ENCODE peak calls at places on chromosomes 13 and 19, in four cellular contexts. V is fibroblast of lung, J is esophagus squamous epithelium, Y is foreskin fibroblast. W is an unnamed sample.

GRCh38 chr19:34503546-34504272 is 22.2 kb downstream of the WTIP start:
- DNase-seq in V (no peak), J (no peak), Y (no peak), W (no peak)

GRCh38 chr13:35954207-35954560 is 177.0 kb downstream of the DCLK1 start:
- DNase-seq in V (no peak), J (no peak), Y (no peak), W (no peak)

GRCh38 chr19:49436381-49437017 is 4.8 kb downstream of the SLC17A7 start:
- DNase-seq in V (no peak), J (no peak), Y (no peak), W (no peak)

GRCh38 chr19:55652311-55653078 is 2.3 kb upstream of the U2AF2 start:
- DNase-seq in V (no peak), J (no peak), Y (no peak), W (no peak)

GRCh38 chr19:38376576-38376975 is 2.2 kb downstream of the PSMD8 start:
- DNase-seq in V (no peak), J (no peak), Y (no peak), W (no peak)

GRCh38 chr13:102904408-102904862 is 58.6 kb downstream of the ERCC5 start:
- DNase-seq in V (no peak), J (no peak), Y (no peak), W (no peak)

GRCh38 chr13:59038824-59039223 is 1124.9 kb downstream of the DIAPH3 start:
- DNase-seq in V (peak; percentile 74), J (no peak), Y (no peak), W (peak; percentile 13)

GRCh38 chr19:16160445-16160942 is 12.8 kb downstream of the CIB3 start:
- DNase-seq in V (no peak), J (no peak), Y (no peak), W (no peak)

GRCh38 chr13:32585625-32586021 is 629 bp upstream of the PDS5B start:
- DNase-seq in V (peak; percentile 56), J (no peak), Y (no peak), W (no peak)

GRCh38 chr13:101941095-101941777 is 460.6 kb downstream of the FGF14 start:
- DNase-seq in V (peak; percentile 2), J (no peak), Y (no peak), W (no peak)

GRCh38 chr19:8576273-8576993 is 809 bp downstream of the MYO1F start:
- DNase-seq in V (no peak), J (no peak), Y (no peak), W (no peak)

GRCh38 chr19:403221-404036 is 5.5 kb downstream of the C2CD4C start:
- DNase-seq in V (no peak), J (no peak), Y (no peak), W (no peak)

GRCh38 chr19:30406220-30406944 is 34.2 kb downstream of the ZNF536 start:
- DNase-seq in V (no peak), J (no peak), Y (peak; percentile 18), W (no peak)

GRCh38 chr19:3154957-3155736 is 19.3 kb downstream of the GNA15 start:
- DNase-seq in V (peak; percentile 99), J (peak; percentile 32), Y (peak; percentile 100), W (peak; percentile 97)

GRCh38 chr19:5354403-5354802 is 13.8 kb upstream of the PTPRS start:
- DNase-seq in V (no peak), J (no peak), Y (no peak), W (no peak)

GRCh38 chr19:17089238-17089637 is 13.7 kb downstream of the MYO9B start:
- DNase-seq in V (peak; percentile 84), J (no peak), Y (peak; percentile 63), W (no peak)

GRCh38 chr13:51590231-51590630 is 6.0 kb downstream of the WDFY2 start:
- DNase-seq in V (no peak), J (no peak), Y (no peak), W (no peak)

GRCh38 chr19:50669319-50670101 is 20.3 kb downstream of the C19orf81 start:
- DNase-seq in V (peak; percentile 1), J (no peak), Y (peak; percentile 12), W (no peak)

GRCh38 chr19:8214802-8215201 is 5.6 kb downstream of the CERS4 start:
- DNase-seq in V (no peak), J (no peak), Y (no peak), W (no peak)

GRCh38 chr19:1097810-1098176 is 2.6 kb upstream of the POLR2E start:
- DNase-seq in V (no peak), J (no peak), Y (no peak), W (no peak)

GRCh38 chr19:44260343-44260681 is 626 bp downstream of the ZNF233 start:
- DNase-seq in V (no peak), J (no peak), Y (no peak), W (no peak)
- H3K4me3 ChIP-seq in V (peak overlapping the region; percentile 80), J (peak overlapping the region; percentile 12), Y (peak overlapping the region; percentile 58), W (peak overlapping the region; percentile 42)

GRCh38 chr13:75764251-75764650 is 128.1 kb downstream of the LMO7 start:
- DNase-seq in V (no peak), J (no peak), Y (no peak), W (no peak)

GRCh38 chr13:75762066-75762937 is 126.2 kb downstream of the LMO7 start:
- DNase-seq in V (no peak), J (no peak), Y (no peak), W (no peak)

GRCh38 chr13:75762967-75763366 is 126.8 kb downstream of the LMO7 start:
- DNase-seq in V (no peak), J (no peak), Y (no peak), W (no peak)

GRCh38 chr13:75761373-75761772 is 125.2 kb downstream of the LMO7 start:
- DNase-seq in V (no peak), J (no peak), Y (no peak), W (no peak)

DNA sequence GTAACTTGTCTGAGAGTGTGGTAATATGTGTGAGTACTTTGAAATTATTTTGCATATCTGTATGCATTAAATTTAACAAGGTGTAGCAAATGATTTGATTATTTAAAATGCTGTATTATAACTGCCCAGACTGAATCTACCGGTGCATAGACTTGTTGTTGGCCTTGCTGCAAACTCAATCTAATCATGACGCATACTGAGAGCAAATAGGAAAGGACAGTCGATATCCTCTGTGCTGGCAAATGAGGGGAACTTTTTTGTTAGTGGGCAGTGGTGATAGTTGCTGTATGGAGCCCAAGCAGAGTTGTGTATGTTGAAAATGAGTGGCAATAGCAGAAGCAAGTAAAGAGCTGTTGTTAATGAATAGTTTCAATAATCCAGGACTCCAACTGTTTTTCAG is 127.4 kb downstream of the LMO7 start:
- DNase-seq in V (no peak), J (no peak), Y (no peak), W (no peak)
- H3K4me3 ChIP-seq in V (no peak overlapping the region), J (peak overlapping the region; percentile 22), Y (no peak overlapping the region), W (no peak overlapping the region)

GRCh38 chr19:19109601-19110000 is 28.7 kb downstream of the TMEM161A start:
- DNase-seq in V (peak; percentile 38), J (no peak), Y (no peak), W (no peak)
- H3K4me3 ChIP-seq in V (no peak overlapping the region), J (no peak overlapping the region), Y (no peak overlapping the region), W (no peak overlapping the region)

DNA sequence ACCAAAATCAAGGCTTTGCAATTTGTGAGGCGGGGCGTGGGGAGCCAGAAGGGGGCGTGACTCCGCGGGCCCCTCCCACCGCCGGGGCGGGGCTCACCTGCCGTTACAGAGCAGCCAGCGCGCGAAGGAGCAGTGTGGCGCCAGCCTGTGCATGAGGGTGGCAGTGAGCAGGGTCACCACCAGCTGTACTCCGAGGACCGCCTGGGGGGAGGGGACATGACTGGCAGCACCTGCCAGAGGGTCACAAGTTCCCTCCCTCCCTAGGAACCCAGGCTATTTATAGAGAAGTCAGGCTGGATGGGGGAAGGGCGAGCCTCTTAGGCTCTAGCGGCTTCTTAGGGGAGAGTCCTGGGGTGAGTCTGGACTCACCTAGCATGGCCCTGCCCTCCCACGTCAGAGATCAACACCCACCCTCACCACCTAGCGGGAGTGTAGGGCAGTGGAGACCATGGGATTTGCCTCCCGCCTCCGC is 3.6 kb downstream of the TMEM161A start:
- DNase-seq in V (no peak), J (no peak), Y (no peak), W (no peak)
- H3K4me3 ChIP-seq in V (no peak overlapping the region), J (no peak overlapping the region), Y (no peak overlapping the region), W (no peak overlapping the region)

DNA sequence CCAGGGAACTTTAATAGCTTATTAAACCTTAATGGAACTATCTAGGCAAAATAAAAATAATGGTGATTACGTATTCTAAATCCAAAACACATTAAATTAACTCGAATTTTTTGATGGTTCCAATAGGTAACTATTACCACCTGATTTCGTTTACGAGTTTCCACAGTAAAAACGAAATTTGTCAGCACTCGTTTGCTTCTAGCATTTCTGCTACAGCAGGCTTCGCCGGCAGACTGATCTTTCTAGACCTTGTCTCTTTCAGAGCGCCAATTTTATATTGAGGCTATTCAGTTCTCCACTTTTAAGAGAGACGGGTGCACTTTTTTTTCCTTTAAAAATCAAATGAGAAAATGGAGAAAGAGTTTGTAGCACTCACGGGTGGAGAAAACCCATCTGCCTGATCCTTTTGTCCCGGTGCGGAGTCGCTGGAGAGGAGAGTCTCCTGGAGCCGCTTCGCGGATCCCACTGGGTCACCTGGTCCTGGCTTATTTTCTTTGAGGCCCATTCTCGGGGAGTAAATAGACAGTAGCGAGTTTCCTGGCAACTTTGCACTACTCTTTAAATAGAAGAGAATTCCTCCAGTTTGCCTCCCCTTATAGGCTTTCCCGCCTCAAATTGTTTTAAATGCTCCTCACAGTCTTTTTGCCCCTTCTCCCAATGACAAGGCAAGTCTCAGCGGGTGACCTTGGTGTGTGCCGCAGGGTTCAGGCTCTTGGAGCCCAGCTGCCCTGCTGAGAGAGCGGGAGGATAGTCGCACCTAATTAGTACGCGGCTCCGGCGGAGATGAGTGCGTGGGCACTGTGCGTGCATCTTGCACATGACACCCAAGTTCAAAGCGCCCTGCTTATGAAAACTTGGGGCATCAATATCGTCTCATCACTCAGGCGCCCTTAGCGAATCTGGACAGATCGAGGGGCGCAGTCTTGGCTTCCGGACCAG is 117.0 kb downstream of the KCNRG start:
- DNase-seq in V (no peak), J (no peak), Y (no peak), W (no peak)
- H3K4me3 ChIP-seq in V (no peak overlapping the region), J (no peak overlapping the region), Y (no peak overlapping the region), W (no peak overlapping the region)

DNA sequence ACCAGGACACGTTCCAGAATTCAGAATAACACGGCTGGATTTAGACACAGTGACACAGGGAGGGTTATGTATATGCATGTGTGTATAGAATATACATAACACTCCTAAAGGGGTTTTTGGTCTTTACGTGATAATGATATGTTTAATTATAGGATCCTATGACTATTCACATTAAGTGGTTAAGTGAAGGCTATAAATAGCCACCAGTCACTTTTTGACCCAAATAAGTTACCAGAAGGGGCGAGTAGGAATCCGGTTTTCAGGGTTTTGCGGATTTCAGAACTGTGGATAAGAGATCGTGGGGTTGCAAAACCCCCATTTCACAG is 6.9 kb downstream of the ANGPTL6 start:
- DNase-seq in V (no peak), J (no peak), Y (no peak), W (no peak)
- H3K4me3 ChIP-seq in V (no peak overlapping the region), J (no peak overlapping the region), Y (peak overlapping the region; percentile 38), W (peak overlapping the region; percentile 31)

W was measured in skeletal muscle cell.